ENCODE peak calls at places on chromosomes 6 and 20, in four cellular contexts. L, O, F and R are unnamed samples.

GRCh38 chr6:136113736-136114173 is 136.4 kb downstream of the MTFR2 start:
- DNase-seq in L (no peak), O (no peak), F (no peak), R (peak)

GRCh38 chr20:62357681-62358080 is 9.4 kb downstream of the LAMA5 start:
- DNase-seq in L (no peak), O (no peak), F (no peak), R (no peak)

GRCh38 chr20:35541118-35541782 is 628 bp upstream of the ERGIC3 start:
- DNase-seq in L (no peak), O (no peak), F (no peak), R (no peak)

GRCh38 chr6:21529431-21529830 is 64.1 kb upstream of the SOX4 start:
- DNase-seq in L (no peak), O (no peak), F (no peak), R (no peak)

GRCh38 chr6:117740605-117741004 is 65.3 kb downstream of the NUS1 start:
- DNase-seq in L (no peak), O (no peak), F (no peak), R (no peak)

GRCh38 chr6:136508701-136509387 is 41.4 kb downstream of the MAP7 start:
- DNase-seq in L (no peak), O (no peak), F (no peak), R (no peak)

GRCh38 chr20:2794866-2795447 is 5.5 kb downstream of the CPXM1 start:
- DNase-seq in L (no peak), O (no peak), F (no peak), R (no peak)

GRCh38 chr6:163415620-163416379 is 1.3 kb downstream of the QKI start:
- DNase-seq in L (no peak), O (no peak), F (peak), R (peak)

GRCh38 chr6:37259191-37259590 is 1.2 kb upstream of the TMEM217 start:
- DNase-seq in L (no peak), O (no peak), F (peak), R (no peak)

GRCh38 chr6:43395822-43396221 is 26.4 kb upstream of the ZNF318 start:
- DNase-seq in L (no peak), O (no peak), F (no peak), R (no peak)

GRCh38 chr6:26064619-26065257 is 22.5 kb upstream of the HFE start:
- DNase-seq in L (no peak), O (no peak), F (peak), R (peak)